ENCODE peak calls at places on chromosomes 12 and 14, in nine cellular contexts. One of them, this sample, is unnamed.

GRCh38 chr12:116595672-116596071 is 36.5 kb downstream of the MAP1LC3B2 start:
- DNase-seq in frontal cortex: no peak
- DNase-seq in thoracic aorta: no peak
- DNase-seq in tibial nerve: no peak
- DNase-seq in epithelial cell of prostate: no peak
- DNase-seq in stimulated activated CD4-positive, alpha-beta T cell treated with anti-CD3 and anti-CD28 coated beads, Interleukin-4, amount 100 ng/mL, for 4 hours: no peak
- DNase-seq in HFFc6: no peak
- DNase-seq in aorta: no peak
- DNase-seq in activated T-helper 1 cell treated with Interleukin-2 at 50 U/mL for 16 hours: no peak
- DNase-seq in this sample: no peak

GRCh38 chr12:95117178-95117599 is 43.8 kb upstream of the NR2C1 start:
- DNase-seq in frontal cortex: peak
- DNase-seq in thoracic aorta: no peak
- DNase-seq in tibial nerve: peak
- DNase-seq in epithelial cell of prostate: no peak
- DNase-seq in stimulated activated CD4-positive, alpha-beta T cell treated with anti-CD3 and anti-CD28 coated beads, Interleukin-4, amount 100 ng/mL, for 4 hours: peak
- DNase-seq in HFFc6: peak
- DNase-seq in aorta: no peak
- DNase-seq in activated T-helper 1 cell treated with Interleukin-2 at 50 U/mL for 16 hours: peak
- DNase-seq in this sample: peak

GRCh38 chr12:24233519-24234246 is 284.2 kb upstream of the SOX5 start:
- DNase-seq in frontal cortex: no peak
- DNase-seq in thoracic aorta: no peak
- DNase-seq in tibial nerve: no peak
- DNase-seq in epithelial cell of prostate: no peak
- DNase-seq in stimulated activated CD4-positive, alpha-beta T cell treated with anti-CD3 and anti-CD28 coated beads, Interleukin-4, amount 100 ng/mL, for 4 hours: no peak
- DNase-seq in HFFc6: no peak
- DNase-seq in aorta: no peak
- DNase-seq in activated T-helper 1 cell treated with Interleukin-2 at 50 U/mL for 16 hours: no peak
- DNase-seq in this sample: peak

GRCh38 chr12:10633541-10633940 is 20.1 kb upstream of the MAGOHB start:
- DNase-seq in frontal cortex: no peak
- DNase-seq in thoracic aorta: no peak
- DNase-seq in tibial nerve: no peak
- DNase-seq in epithelial cell of prostate: no peak
- DNase-seq in stimulated activated CD4-positive, alpha-beta T cell treated with anti-CD3 and anti-CD28 coated beads, Interleukin-4, amount 100 ng/mL, for 4 hours: no peak
- DNase-seq in HFFc6: no peak
- DNase-seq in aorta: no peak
- DNase-seq in activated T-helper 1 cell treated with Interleukin-2 at 50 U/mL for 16 hours: no peak
- DNase-seq in this sample: no peak

GRCh38 chr12:41899577-41899976 is 245.1 kb downstream of the GXYLT1 start:
- DNase-seq in frontal cortex: no peak
- DNase-seq in thoracic aorta: no peak
- DNase-seq in tibial nerve: no peak
- DNase-seq in epithelial cell of prostate: no peak
- DNase-seq in stimulated activated CD4-positive, alpha-beta T cell treated with anti-CD3 and anti-CD28 coated beads, Interleukin-4, amount 100 ng/mL, for 4 hours: no peak
- DNase-seq in HFFc6: no peak
- DNase-seq in aorta: no peak
- DNase-seq in activated T-helper 1 cell treated with Interleukin-2 at 50 U/mL for 16 hours: no peak
- DNase-seq in this sample: no peak

GRCh38 chr12:113112043-113112899 is 23.3 kb downstream of the RASAL1 start:
- DNase-seq in frontal cortex: no peak
- DNase-seq in thoracic aorta: no peak
- DNase-seq in tibial nerve: no peak
- DNase-seq in epithelial cell of prostate: no peak
- DNase-seq in stimulated activated CD4-positive, alpha-beta T cell treated with anti-CD3 and anti-CD28 coated beads, Interleukin-4, amount 100 ng/mL, for 4 hours: no peak
- DNase-seq in HFFc6: no peak
- DNase-seq in aorta: no peak
- DNase-seq in activated T-helper 1 cell treated with Interleukin-2 at 50 U/mL for 16 hours: no peak
- DNase-seq in this sample: no peak

GRCh38 chr14:56487090-56487667 is 92.4 kb upstream of the TMEM260 start:
- DNase-seq in frontal cortex: no peak
- DNase-seq in thoracic aorta: no peak
- DNase-seq in tibial nerve: no peak
- DNase-seq in epithelial cell of prostate: peak
- DNase-seq in stimulated activated CD4-positive, alpha-beta T cell treated with anti-CD3 and anti-CD28 coated beads, Interleukin-4, amount 100 ng/mL, for 4 hours: no peak
- DNase-seq in HFFc6: peak
- DNase-seq in aorta: no peak
- DNase-seq in activated T-helper 1 cell treated with Interleukin-2 at 50 U/mL for 16 hours: no peak
- DNase-seq in this sample: peak

GRCh38 chr14:75630695-75631452 is 29.8 kb downstream of the ERG28 start:
- DNase-seq in frontal cortex: no peak
- DNase-seq in thoracic aorta: no peak
- DNase-seq in tibial nerve: no peak
- DNase-seq in epithelial cell of prostate: no peak
- DNase-seq in stimulated activated CD4-positive, alpha-beta T cell treated with anti-CD3 and anti-CD28 coated beads, Interleukin-4, amount 100 ng/mL, for 4 hours: no peak
- DNase-seq in HFFc6: no peak
- DNase-seq in aorta: no peak
- DNase-seq in activated T-helper 1 cell treated with Interleukin-2 at 50 U/mL for 16 hours: no peak
- DNase-seq in this sample: peak

GRCh38 chr12:93894391-93895095 is 217.4 kb downstream of the CRADD start:
- DNase-seq in frontal cortex: peak
- DNase-seq in thoracic aorta: peak
- DNase-seq in tibial nerve: peak
- DNase-seq in epithelial cell of prostate: no peak
- DNase-seq in stimulated activated CD4-positive, alpha-beta T cell treated with anti-CD3 and anti-CD28 coated beads, Interleukin-4, amount 100 ng/mL, for 4 hours: no peak
- DNase-seq in HFFc6: no peak
- DNase-seq in aorta: peak
- DNase-seq in activated T-helper 1 cell treated with Interleukin-2 at 50 U/mL for 16 hours: no peak
- DNase-seq in this sample: no peak

GRCh38 chr14:91805659-91806058 is 61.7 kb downstream of the TC2N start:
- DNase-seq in frontal cortex: no peak
- DNase-seq in thoracic aorta: no peak
- DNase-seq in tibial nerve: no peak
- DNase-seq in epithelial cell of prostate: no peak
- DNase-seq in stimulated activated CD4-positive, alpha-beta T cell treated with anti-CD3 and anti-CD28 coated beads, Interleukin-4, amount 100 ng/mL, for 4 hours: no peak
- DNase-seq in HFFc6: no peak
- DNase-seq in aorta: no peak
- DNase-seq in activated T-helper 1 cell treated with Interleukin-2 at 50 U/mL for 16 hours: no peak
- DNase-seq in this sample: no peak